ENCODE peak calls at places on chromosomes 6 and 20, in four cellular contexts. O, Q, T and D are unnamed samples. For H3K4me1, the result is how much of the 10 kb centered on the place peaks cover.

GRCh38 chr6:15062311-15063252 is 183.3 kb upstream of the JARID2 start:
- DNase-seq in Q (peak), T (no peak), O (no peak), D (peak)

GRCh38 chr6:13147396-13148181 is 180.7 kb downstream of the TBC1D7 start:
- DNase-seq in Q (no peak), O (no peak), T (no peak), D (no peak)

GRCh38 chr6:95095271-95095670 is 482.1 kb upstream of the MANEA start:
- DNase-seq in T (no peak), O (no peak), Q (no peak), D (peak)

GRCh38 chr6:139250296-139251274 is 41.2 kb downstream of the TXLNB start:
- DNase-seq in T (peak), O (peak), Q (no peak), D (peak)

GRCh38 chr6:6834356-6835342 is 246.1 kb downstream of the LY86 start:
- DNase-seq in T (no peak), Q (no peak), O (no peak), D (peak)

GRCh38 chr6:158772172-158772571 is 47.0 kb downstream of the EZR start:
- DNase-seq in Q (no peak), T (no peak), O (no peak), D (no peak)

GRCh38 chr20:62737271-62737761 is 28.7 kb downstream of the NTSR1 start:
- DNase-seq in Q (no peak), O (no peak), T (no peak), D (peak)

GRCh38 chr20:31560900-31561598 is 44.0 kb upstream of the ID1 start:
- DNase-seq in T (no peak), O (no peak), Q (peak), D (peak)

GRCh38 chr6:169256061-169256460 is 2.4 kb upstream of the THBS2 start:
- DNase-seq in Q (no peak), T (no peak), O (no peak), D (no peak)

GRCh38 chr20:40320612-40321011 is 368.4 kb downstream of the MAFB start:
- DNase-seq in T (no peak), Q (no peak), O (no peak), D (no peak)

GRCh38 chr20:13865825-13866351 is 81.1 kb downstream of the NDUFAF5 start:
- DNase-seq in Q (peak), O (no peak), T (no peak), D (peak)

GRCh38 chr6:167245586-167245985 is 45.5 kb upstream of the UNC93A start:
- DNase-seq in O (no peak), Q (no peak), T (no peak), D (no peak)

GRCh38 chr6:11929451-11929850 is 82.7 kb upstream of the HIVEP1 start:
- DNase-seq in T (no peak), O (no peak), Q (no peak), D (no peak)

GRCh38 chr6:140590641-140591040 is 1216.2 kb upstream of the CITED2 start:
- DNase-seq in Q (no peak), O (no peak), T (no peak), D (peak)

DNA sequence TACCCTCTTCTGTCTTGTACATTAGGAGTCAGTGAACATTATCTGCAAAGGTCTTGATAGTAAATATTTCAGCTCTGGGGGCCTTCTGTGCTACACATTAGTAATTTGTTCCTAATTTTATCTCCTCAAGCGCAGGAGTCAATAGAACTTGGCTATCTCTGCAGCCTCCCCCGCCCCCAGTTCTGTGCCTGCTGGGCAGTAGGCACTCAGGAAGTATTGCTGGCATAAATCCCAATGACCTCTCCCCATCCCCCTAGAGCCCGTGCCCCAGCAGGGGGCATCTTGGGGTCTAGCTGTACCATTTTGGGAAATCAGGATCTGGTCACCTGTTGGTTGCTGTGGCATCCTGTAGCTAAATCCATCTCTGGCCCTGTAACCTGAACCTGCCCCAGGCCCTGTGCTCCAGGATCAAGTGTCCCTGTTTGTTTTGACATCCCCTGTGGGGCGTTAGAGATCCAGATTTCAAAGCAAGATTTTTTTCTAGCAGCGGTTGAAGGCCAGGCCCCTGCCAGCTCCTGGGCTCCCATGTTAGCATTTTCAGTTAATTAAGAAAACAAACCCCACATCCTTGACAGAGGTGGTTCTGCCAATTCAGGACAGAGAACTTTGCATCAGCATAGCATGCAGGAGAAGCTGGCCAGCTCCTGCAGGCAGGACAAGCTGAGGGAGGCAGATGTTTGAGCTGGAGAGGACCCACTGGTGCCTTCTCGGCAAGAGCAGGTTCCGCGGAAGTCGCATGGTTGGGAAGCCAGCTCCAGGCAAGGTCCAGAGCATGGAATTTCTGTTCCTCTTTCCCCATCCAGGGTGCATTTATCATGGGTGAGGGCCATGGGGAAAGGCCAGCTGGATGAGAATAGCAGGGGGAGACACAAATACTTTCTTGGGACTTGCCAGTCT is 32.1 kb downstream of the DAAM2 start:
- DNase-seq in Q (no peak), O (no peak), T (peak), D (no peak)
- H3K4me1 ChIP-seq in Q (under half), O (under half), T (under half), D (under half)

DNA sequence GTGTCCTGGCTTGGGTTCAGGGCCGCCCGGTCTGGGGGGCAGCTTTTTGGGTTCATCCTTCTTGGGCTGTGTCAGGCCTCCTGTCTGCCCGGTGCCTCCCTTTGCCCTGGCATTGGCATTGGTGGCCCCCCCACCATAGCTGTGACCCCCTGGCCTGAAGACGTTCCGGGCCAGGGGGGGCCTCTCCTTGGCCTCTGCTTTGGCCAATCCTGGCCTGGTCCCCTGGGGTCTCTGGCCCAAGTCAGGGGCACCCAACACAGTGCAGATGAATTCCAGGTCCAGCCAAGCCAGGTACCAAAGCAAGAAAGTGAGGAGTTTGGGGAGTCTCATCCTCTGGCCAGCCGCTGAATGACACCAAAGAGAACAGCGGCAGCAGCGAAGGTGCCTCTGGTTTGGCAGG is 429 bp downstream of the GDF5 start:
- DNase-seq in Q (no peak), T (no peak), O (no peak), D (no peak)
- H3K27ac ChIP-seq in Q (peak), T (no peak), O (no peak), D (peak)

DNA sequence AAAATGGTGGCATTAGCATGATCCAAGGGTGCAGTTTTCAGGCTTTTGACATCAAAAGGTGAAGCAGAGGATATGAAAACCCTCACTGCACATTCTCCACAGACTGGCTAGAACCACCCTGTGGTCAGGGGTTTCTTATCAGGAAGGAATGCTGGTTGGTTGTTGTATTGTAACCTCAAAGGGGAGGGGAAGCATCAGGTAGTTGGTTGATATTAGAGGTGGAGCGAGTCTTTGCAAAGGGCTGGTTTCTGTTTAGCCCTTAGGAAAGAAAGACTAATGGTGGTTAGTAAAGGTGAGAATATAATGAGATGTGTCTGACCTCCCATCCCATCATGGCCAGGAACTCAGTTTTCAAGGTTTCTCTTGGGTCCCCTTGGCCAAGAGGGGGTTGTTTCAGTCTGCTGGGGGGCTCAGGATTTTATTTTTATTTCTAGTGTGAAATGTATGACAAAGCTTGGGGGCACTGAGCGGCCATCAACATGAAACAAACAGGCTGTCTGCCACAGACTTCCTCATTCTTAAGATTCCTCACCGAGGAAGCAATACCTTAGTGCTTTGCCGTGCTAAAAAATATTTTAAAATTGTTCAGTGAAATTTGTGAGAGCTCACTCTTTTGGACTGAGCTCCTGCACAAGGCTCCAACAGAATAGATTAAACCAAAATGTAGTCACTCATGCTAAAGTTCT is 47.5 kb upstream of the PROKR2 start:
- DNase-seq in Q (no peak), O (no peak), T (no peak), D (no peak)
- H3K9ac ChIP-seq in Q (no peak), O (no peak), T (no peak), D (no peak)

GRCh38 chr20:25623736-25624499 is at the start of gene NANP:
- DNase-seq in Q (peak), O (peak), T (peak), D (peak)
- H3K4me1 ChIP-seq in Q (under half), O (half or more), T (under half), D (under half)

DNA sequence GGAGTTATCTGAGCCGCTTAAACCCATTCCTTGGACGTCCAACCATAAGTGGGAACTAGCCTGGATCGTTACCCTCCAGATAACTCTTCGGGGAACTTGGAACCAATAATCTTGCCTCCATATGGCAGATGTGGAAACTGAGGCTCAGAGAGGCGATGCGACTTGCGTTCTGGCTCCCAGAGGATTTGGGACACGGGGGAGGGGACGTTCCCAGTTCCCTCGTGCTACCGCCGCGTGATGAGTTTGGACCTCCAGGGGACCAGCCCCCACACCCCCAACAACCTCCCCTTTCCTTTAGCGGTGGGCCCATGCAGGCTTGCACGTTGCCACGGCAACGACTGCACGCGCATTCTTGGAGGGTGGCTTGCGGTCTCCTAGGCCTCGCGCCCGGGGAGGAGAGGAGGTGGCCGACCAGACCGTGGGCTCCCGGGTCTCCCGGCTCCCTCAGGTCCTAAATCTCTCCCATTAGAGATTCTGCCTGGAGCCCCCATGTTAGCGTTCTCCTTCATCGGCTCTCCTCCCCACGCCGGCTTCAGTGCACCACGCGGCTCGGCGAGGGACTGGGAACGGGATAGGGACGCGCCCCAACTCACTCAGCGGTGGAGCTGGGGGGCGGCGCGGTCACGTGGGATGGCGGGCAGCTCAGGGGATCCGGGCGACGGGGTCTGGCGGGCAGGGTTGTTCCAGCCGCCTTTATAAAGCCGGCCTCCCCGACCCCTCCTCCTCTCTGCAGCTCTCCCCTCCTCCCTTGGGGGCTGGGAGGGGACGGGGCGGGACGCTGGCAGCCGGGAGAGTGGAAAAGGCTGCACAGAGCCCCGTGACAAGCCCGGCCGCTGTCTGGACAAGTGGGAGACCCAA is at the start of gene PLTP:
- DNase-seq in Q (peak), O (no peak), T (peak), D (peak)
- H3K27ac ChIP-seq in Q (peak), O (no peak), T (no peak), D (peak)

GRCh38 chr20:54149765-54150264 is 24.0 kb downstream of the CYP24A1 start:
- DNase-seq in Q (no peak), T (no peak), O (no peak), D (no peak)
- H3K9ac ChIP-seq in Q (no peak), T (no peak), O (no peak), D (no peak)

GRCh38 chr6:165701564-165702354 is 38.7 kb upstream of the PDE10A start:
- DNase-seq in T (no peak), Q (no peak), O (no peak), D (no peak)

GRCh38 chr6:165707067-165707853 is 44.2 kb upstream of the PDE10A start:
- DNase-seq in T (no peak), Q (no peak), O (no peak), D (no peak)

GRCh38 chr6:165702669-165703068 is 39.6 kb upstream of the PDE10A start:
- DNase-seq in O (no peak), T (no peak), Q (no peak), D (no peak)

GRCh38 chr6:165705941-165706340 is 42.9 kb upstream of the PDE10A start:
- DNase-seq in O (no peak), Q (no peak), T (no peak), D (no peak)

DNA sequence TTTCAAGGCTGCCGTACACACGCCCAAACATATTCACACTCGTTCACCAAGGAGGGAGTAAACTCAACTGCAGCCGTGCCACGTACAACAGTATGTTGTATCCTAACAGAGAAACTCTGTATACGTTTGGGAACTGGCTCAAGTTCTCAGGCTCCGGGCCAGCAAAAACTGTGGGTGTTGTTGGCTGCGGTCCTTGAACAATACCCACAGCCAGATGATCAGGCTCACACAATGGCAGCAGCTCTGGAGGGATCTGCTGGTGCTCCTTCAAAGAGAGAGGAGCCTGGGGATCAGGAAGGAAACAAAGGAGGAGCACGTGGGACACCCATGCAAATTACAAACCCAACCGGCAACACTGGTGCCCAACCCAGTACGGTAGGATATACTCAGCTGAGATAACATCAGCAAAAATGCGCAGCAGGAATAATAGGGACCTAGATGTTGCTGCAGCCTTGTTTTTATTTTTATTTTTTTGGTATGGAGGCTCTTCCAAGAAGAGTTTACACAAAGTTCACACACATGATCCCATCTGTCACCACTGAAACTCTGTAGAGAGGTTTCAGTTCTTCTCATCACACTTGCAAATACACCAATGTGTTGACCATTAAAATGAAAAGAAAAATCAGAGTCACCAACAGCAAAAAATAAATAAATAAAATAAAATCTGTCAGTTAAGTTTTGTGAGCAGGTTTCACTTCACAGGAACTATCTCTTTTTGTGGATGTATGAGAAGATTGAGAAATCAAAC is 41.1 kb upstream of the PDE10A start:
- DNase-seq in T (no peak), Q (peak), O (no peak), D (peak)
- H3K4me1 ChIP-seq in T (under half), Q (under half), O (under half), D (under half)